ENCODE peak calls at places on chromosomes 4 and X, in five cellular contexts. W is fibroblast of lung; B is PC-9; M is tibial artery; Z is CD8-positive, alpha-beta memory T cell. K is an unnamed sample.

GRCh38 chrX:3550160-3550765 is 163.2 kb downstream of the PRKX start:
- DNase-seq in Z (no peak), B (no peak), M (no peak), W (peak; percentile 1), K (no peak)

GRCh38 chrX:8103655-8104054 is 67.4 kb downstream of the VCX2 start:
- DNase-seq in B (no peak), Z (no peak), W (no peak), M (no peak), K (no peak)

GRCh38 chr4:176307591-176307920 is 12.2 kb upstream of the SPCS3 start:
- DNase-seq in M (no peak), Z (no peak), B (no peak), W (no peak), K (no peak)

GRCh38 chr4:132587626-132588025 is 561.5 kb upstream of the PCDH10 start:
- DNase-seq in M (no peak), W (no peak), Z (no peak), B (no peak), K (no peak)

GRCh38 chr4:8152865-8153257 is 5.8 kb downstream of the ABLIM2 start:
- DNase-seq in W (no peak), Z (no peak), M (no peak), B (no peak), K (no peak)

GRCh38 chr4:173025131-173025530 is 143.5 kb upstream of the GALNT7 start:
- DNase-seq in M (peak; percentile 35), Z (no peak), B (peak; percentile 43), W (peak; percentile 85), K (no peak)

GRCh38 chrX:114611018-114611619 is 27.2 kb downstream of the HTR2C start:
- DNase-seq in W (peak; percentile 51), B (peak; percentile 16), M (peak; percentile 22), Z (no peak), K (no peak)

GRCh38 chr4:107034091-107034698 is 1.9 kb downstream of the DKK2 start:
- DNase-seq in W (peak; percentile 50), B (no peak), Z (no peak), M (peak; percentile 31), K (peak; percentile 40)

GRCh38 chr4:825063-825968 is 613 bp downstream of the CPLX1 start:
- DNase-seq in Z (peak; percentile 25), B (no peak), M (no peak), W (no peak), K (no peak)

GRCh38 chrX:84188320-84188834 is 378 bp upstream of the RPS6KA6 start:
- DNase-seq in M (peak; percentile 37), B (peak; percentile 37), Z (no peak), W (peak; percentile 65), K (no peak)

GRCh38 chr4:175807596-175807995 is 4.5 kb downstream of the GPM6A start:
- DNase-seq in Z (no peak), W (no peak), M (no peak), B (no peak), K (peak; percentile 17)

GRCh38 chrX:39445336-39445735 is 644.1 kb downstream of the MID1IP1 start:
- DNase-seq in W (no peak), M (no peak), B (no peak), Z (no peak), K (no peak)

GRCh38 chr4:100299019-100299418 is 108.8 kb upstream of the DDIT4L start:
- DNase-seq in Z (no peak), M (peak; percentile 27), W (peak; percentile 96), B (no peak), K (peak; percentile 24)

GRCh38 chr4:105710678-105711077 is 2.1 kb downstream of the GSTCD start:
- DNase-seq in B (no peak), Z (no peak), M (no peak), W (peak; percentile 17), K (no peak)

GRCh38 chr4:1310031-1310795 is 20.5 kb downstream of the MAEA start:
- DNase-seq in W (no peak), B (no peak), M (no peak), Z (no peak), K (no peak)

GRCh38 chr4:79865253-79865652 is 207.8 kb downstream of the ANTXR2 start:
- DNase-seq in Z (no peak), W (peak; percentile 25), M (no peak), B (no peak), K (peak; percentile 49)

GRCh38 chrX:38664285-38664684 is 102.9 kb downstream of the TSPAN7 start:
- DNase-seq in M (no peak), W (peak; percentile 55), B (no peak), Z (no peak), K (no peak)

GRCh38 chr4:47315346-47315745 is 148.2 kb downstream of the COMMD8 start:
- DNase-seq in W (peak; percentile 79), M (no peak), Z (no peak), B (no peak), K (no peak)

GRCh38 chrX:10217218-10217617 is 60.4 kb downstream of the CLCN4 start:
- DNase-seq in W (no peak), M (no peak), B (no peak), Z (no peak), K (peak; percentile 2)

DNA sequence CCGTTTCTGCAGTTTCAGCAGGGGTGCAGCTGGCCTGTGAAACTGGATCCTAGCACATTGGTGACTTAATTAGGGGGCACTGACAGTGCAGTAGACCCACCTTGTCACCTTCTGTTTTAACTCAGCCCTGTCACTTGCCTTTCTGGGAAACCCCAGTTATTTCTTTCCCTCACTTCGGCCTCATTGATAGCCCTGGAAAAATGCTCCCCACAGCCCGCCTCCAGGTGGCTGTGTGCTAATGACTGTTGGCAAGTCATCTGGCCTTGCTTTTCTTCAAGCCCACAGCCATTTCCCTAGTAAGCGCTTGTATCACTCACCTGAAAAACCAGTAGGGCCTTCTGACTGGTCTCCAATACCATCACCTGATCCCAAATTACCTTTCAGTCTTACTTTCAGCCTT is 3.3 kb downstream of the CXCR3 start:
- DNase-seq in Z (no peak), M (no peak), W (no peak), B (no peak), K (no peak)
- H3K4me3 ChIP-seq in Z (no peak overlapping the region), M (no peak overlapping the region), W (no peak overlapping the region), B (no peak overlapping the region), K (no peak overlapping the region)

DNA sequence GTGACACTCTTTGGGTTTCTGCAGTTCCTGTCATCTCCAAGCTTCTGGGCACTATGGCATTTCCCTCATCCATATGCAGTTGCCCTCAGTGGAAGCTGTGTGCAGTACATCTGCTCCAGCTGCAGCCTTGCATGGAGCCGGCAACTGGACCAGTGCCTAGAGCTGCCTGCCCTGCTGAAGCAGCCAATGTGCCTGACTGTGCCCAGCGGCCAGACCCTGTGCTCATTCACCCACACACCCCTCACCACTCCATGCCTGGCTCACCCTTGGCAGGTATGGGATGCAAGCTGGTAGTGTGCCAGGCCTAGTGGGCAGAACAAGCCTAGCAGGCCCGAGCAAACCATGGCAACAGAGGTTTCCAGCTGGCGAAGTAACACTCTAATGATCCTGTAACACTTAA is 370.8 kb downstream of the FSTL5 start:
- DNase-seq in B (no peak), Z (no peak), W (no peak), M (no peak), K (peak; percentile 25)
- H3K9me3 ChIP-seq in B (no peaks in the 10 kb centered on the region), Z (no peaks in the 10 kb centered on the region), W (no peaks in the 10 kb centered on the region), M (no peaks in the 10 kb centered on the region), K (no peaks in the 10 kb centered on the region)

GRCh38 chr4:36422582-36422981 is 141.2 kb downstream of the DTHD1 start:
- DNase-seq in Z (no peak), M (no peak), W (no peak), B (no peak), K (no peak)

GRCh38 chr4:36414248-36414647 is 132.8 kb downstream of the DTHD1 start:
- DNase-seq in Z (no peak), M (no peak), W (no peak), B (no peak), K (no peak)

DNA sequence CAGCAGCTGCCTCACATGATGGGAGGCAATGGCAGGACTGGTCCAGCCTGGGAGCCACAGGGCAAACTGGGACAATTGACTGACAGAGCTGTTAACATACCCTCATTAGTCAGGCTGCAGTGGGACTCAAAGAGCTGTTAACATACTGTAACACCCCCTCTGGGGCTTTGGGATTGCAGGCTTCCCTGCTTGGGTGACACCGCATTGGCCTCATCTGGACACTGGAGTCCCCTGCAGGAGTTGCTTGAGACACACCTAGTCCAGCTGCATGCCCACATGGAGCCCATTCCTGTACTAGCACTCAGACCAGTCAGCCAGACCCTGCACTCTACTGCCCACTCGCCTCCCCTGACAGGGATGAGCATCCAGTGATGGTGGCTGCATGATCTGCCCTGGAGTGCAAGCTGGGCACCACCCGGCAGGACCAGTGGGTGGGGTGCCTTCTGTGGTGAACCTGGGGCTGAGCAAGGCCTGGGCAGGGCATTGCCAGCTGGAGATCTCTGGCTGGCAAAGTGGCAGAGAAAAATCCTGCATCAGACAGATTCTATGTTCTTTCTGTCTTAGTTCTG is 138.8 kb downstream of the DTHD1 start:
- DNase-seq in B (no peak), M (no peak), Z (no peak), W (no peak), K (no peak)
- H3K27me3 ChIP-seq in B (no peaks in the 10 kb centered on the region), M (no peaks in the 10 kb centered on the region), Z (peaks cover 9% of the 10 kb centered on the region), W (no peaks in the 10 kb centered on the region), K (no peaks in the 10 kb centered on the region)

DNA sequence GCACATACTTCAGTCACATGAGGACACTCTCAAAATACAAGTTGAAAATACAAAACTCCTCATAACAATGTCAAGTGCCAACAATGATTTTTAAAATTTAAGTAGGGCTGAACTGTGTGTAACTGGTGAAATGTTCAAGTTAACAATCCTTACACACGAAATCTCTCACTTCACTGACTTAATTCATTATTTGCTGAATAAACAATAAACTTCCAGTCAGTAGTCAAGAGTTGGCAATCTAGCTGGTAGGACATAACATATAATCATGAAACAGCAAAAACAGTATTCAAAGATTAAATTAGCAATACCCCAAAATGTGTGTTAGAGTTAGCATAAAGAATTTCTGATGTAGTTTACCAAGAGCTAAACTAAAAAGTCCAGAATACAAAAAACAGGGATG is 1.9 kb upstream of the RAB33B start:
- DNase-seq in Z (no peak), W (no peak), M (no peak), B (no peak), K (no peak)
- H3K4me3 ChIP-seq in Z (no peak overlapping the region), W (peak overlapping the region; percentile 100), M (no peak overlapping the region), B (peak overlapping the region; percentile 90), K (no peak overlapping the region)

DNA sequence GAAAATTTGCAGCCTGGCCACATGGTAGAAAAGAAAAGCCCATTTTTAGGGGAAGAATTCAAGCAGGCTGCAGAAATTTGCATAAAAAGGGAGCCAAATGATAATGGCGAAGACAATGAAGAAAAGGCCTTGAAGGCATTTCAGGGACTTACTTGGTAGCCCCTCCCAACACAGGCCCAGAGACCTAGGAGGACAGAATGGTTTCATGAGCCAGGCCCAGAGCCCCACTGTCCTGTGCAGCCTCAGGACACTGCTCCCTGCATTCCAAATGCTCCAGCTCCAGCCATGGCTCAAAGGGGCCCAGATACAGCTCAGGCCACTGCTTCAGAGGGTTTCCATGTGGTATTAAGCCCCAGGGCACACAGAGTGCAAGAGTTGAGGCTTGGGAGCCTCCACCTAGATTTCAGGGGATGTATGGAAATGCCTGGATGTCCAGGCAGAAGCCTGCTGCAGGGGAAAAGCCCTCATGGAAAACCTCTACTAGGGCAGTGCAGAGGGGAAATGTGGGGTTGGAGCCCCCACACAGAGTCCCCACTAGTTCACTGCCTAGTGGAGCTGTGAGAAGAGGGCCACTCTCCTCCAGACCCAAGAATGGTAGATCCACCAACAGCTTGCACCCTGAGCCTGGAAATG is 271.7 kb upstream of the KLF3 start:
- DNase-seq in Z (no peak), B (no peak), W (no peak), M (no peak), K (no peak)
- H3K9me3 ChIP-seq in Z (no peaks in the 10 kb centered on the region), B (peaks cover 9% of the 10 kb centered on the region), W (no peaks in the 10 kb centered on the region), M (no peaks in the 10 kb centered on the region), K (no peaks in the 10 kb centered on the region)